ENCODE peak calls at places on chromosomes 2 and 18, in five cellular contexts. One of them, this sample, is unnamed.

GRCh38 chr2:73359915-73360697 is 25.5 kb upstream of the ALMS1 start:
- DNase-seq in neural progenitor cell: peak; percentile 11
- DNase-seq in IMR-90: no peak
- DNase-seq in heart right ventricle: no peak
- DNase-seq in K562: peak; percentile 16
- DNase-seq in this sample: no peak

GRCh38 chr18:29309352-29309751 is 1132.4 kb upstream of the CDH2 start:
- DNase-seq in IMR-90: no peak
- DNase-seq in heart right ventricle: no peak
- DNase-seq in neural progenitor cell: no peak
- DNase-seq in K562: no peak
- DNase-seq in this sample: no peak

GRCh38 chr2:237441605-237442004 is 27.6 kb upstream of the COL6A3 start:
- DNase-seq in neural progenitor cell: no peak
- DNase-seq in K562: no peak
- DNase-seq in heart right ventricle: no peak
- DNase-seq in IMR-90: peak; percentile 89
- DNase-seq in this sample: peak; percentile 62

GRCh38 chr2:182456784-182457183 is 29.9 kb upstream of the PDE1A start:
- DNase-seq in IMR-90: peak; percentile 57
- DNase-seq in neural progenitor cell: no peak
- DNase-seq in K562: no peak
- DNase-seq in heart right ventricle: no peak
- DNase-seq in this sample: peak; percentile 5

GRCh38 chr2:9440058-9440727 is 16.7 kb downstream of the CPSF3 start:
- DNase-seq in K562: no peak
- DNase-seq in heart right ventricle: no peak
- DNase-seq in IMR-90: peak; percentile 82
- DNase-seq in neural progenitor cell: no peak
- DNase-seq in this sample: no peak

GRCh38 chr2:220226076-220226475 is 598.6 kb downstream of the SLC4A3 start:
- DNase-seq in neural progenitor cell: no peak
- DNase-seq in K562: no peak
- DNase-seq in heart right ventricle: no peak
- DNase-seq in IMR-90: no peak
- DNase-seq in this sample: no peak

GRCh38 chr2:23404426-23404825 is 19.4 kb downstream of the KLHL29 start:
- DNase-seq in heart right ventricle: no peak
- DNase-seq in neural progenitor cell: peak; percentile 31
- DNase-seq in K562: no peak
- DNase-seq in IMR-90: peak; percentile 91
- DNase-seq in this sample: peak; percentile 77

GRCh38 chr2:20525041-20526035 is 78.5 kb downstream of the RHOB start:
- DNase-seq in K562: no peak
- DNase-seq in heart right ventricle: peak; percentile 37
- DNase-seq in neural progenitor cell: no peak
- DNase-seq in IMR-90: peak; percentile 68
- DNase-seq in this sample: peak; percentile 70

GRCh38 chr18:80143876-80144275 is 34.8 kb downstream of the ADNP2 start:
- DNase-seq in IMR-90: peak; percentile 68
- DNase-seq in heart right ventricle: no peak
- DNase-seq in K562: no peak
- DNase-seq in neural progenitor cell: no peak
- DNase-seq in this sample: peak; percentile 35

DNA sequence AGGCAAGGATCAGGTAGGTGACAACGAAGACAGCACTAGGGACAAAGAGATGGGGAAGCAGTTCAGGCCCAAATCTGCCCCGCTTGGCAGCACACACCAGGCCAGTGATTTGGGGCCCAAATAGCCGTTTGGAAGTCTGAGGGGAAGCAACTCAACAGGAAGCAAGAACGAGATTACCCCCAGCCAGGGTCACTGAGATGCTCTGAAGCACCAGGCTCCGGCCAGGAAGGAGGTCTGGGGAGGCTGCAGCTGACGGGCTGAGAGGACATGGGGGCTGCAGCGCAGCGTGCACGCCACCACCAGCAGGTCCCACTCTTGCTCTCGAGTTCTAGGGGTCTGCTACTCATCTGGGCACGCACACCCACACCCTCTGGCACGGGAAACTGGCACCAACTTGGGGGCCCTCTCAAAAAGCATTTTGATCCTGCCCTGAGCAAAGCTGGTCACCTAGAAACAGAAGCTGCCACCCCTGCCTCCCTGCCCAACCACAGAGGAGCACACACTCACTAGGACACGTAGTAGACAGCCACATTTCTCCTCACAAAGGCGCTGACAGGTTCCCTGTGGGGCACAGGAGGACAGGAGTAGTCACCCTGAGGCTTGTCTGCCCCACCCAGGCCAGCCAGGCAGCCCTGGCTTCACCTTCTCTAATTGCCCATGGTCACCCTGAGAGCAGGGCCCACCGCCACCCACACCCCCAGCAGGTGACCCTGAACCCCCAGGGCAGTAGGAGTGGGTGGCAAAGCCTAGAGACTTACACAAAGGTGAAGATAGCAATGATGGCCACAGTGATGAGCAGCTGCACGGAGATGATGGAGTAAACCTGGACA is 8.4 kb downstream of the PNKD start:
- DNase-seq in K562: no peak
- DNase-seq in neural progenitor cell: no peak
- DNase-seq in heart right ventricle: no peak
- DNase-seq in IMR-90: no peak
- DNase-seq in this sample: no peak
- H3K36me3 ChIP-seq in K562: peaks cover 94% of the 10 kb centered on the region
- H3K36me3 ChIP-seq in neural progenitor cell: no peaks in the 10 kb centered on the region
- H3K36me3 ChIP-seq in heart right ventricle: peaks cover 7% of the 10 kb centered on the region
- H3K36me3 ChIP-seq in IMR-90: peaks cover 71% of the 10 kb centered on the region
- H3K36me3 ChIP-seq in this sample: peaks cover 66% of the 10 kb centered on the region

GRCh38 chr2:85516649-85517389 is 22.1 kb upstream of the MAT2A start:
- DNase-seq in IMR-90: peak; percentile 65
- DNase-seq in K562: no peak
- DNase-seq in heart right ventricle: no peak
- DNase-seq in neural progenitor cell: no peak
- DNase-seq in this sample: no peak
- TF ChIP-seq CTCF in IMR-90: no peak
- TF ChIP-seq CTCF in K562: no peak
- TF ChIP-seq CTCF in heart right ventricle: no peak
- TF ChIP-seq CTCF in neural progenitor cell: no peak
- TF ChIP-seq CTCF in this sample: no peak

GRCh38 chr2:3387011-3387410 is 7.5 kb downstream of the TRAPPC12 start:
- DNase-seq in neural progenitor cell: no peak
- DNase-seq in heart right ventricle: no peak
- DNase-seq in K562: no peak
- DNase-seq in IMR-90: peak; percentile 43
- DNase-seq in this sample: peak; percentile 5

GRCh38 chr2:3387644-3388411 is 8.3 kb downstream of the TRAPPC12 start:
- DNase-seq in K562: no peak
- DNase-seq in neural progenitor cell: no peak
- DNase-seq in heart right ventricle: no peak
- DNase-seq in IMR-90: no peak
- DNase-seq in this sample: no peak

GRCh38 chr2:3389193-3389592 is 9.7 kb downstream of the TRAPPC12 start:
- DNase-seq in neural progenitor cell: no peak
- DNase-seq in IMR-90: no peak
- DNase-seq in K562: no peak
- DNase-seq in heart right ventricle: no peak
- DNase-seq in this sample: no peak

GRCh38 chr2:3386448-3386958 is 7.0 kb downstream of the TRAPPC12 start:
- DNase-seq in heart right ventricle: no peak
- DNase-seq in neural progenitor cell: no peak
- DNase-seq in K562: no peak
- DNase-seq in IMR-90: peak; percentile 59
- DNase-seq in this sample: peak; percentile 40

DNA sequence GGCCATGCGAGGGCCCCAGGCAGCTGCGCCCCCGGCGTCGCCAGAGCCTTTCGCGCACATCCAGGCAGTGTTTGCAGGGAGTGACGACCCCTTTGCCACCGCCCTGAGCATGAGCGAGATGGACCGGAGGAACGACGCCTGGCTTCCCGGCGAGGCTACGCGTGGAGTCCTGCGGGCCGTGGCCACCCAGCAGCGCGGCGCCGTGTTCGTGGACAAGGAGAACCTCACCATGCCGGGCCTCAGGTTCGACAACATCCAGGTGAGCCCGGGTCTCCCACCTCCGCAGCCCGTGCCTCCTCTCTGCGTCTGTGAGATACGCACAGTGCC is 8.9 kb downstream of the TRAPPC12 start:
- DNase-seq in K562: no peak
- DNase-seq in IMR-90: no peak
- DNase-seq in neural progenitor cell: no peak
- DNase-seq in heart right ventricle: no peak
- DNase-seq in this sample: no peak
- H3K36me3 ChIP-seq in K562: peaks cover 77% of the 10 kb centered on the region
- H3K36me3 ChIP-seq in IMR-90: peaks cover 36% of the 10 kb centered on the region
- H3K36me3 ChIP-seq in neural progenitor cell: no peaks in the 10 kb centered on the region
- H3K36me3 ChIP-seq in heart right ventricle: peaks cover 13% of the 10 kb centered on the region
- H3K36me3 ChIP-seq in this sample: peaks cover 37% of the 10 kb centered on the region

DNA sequence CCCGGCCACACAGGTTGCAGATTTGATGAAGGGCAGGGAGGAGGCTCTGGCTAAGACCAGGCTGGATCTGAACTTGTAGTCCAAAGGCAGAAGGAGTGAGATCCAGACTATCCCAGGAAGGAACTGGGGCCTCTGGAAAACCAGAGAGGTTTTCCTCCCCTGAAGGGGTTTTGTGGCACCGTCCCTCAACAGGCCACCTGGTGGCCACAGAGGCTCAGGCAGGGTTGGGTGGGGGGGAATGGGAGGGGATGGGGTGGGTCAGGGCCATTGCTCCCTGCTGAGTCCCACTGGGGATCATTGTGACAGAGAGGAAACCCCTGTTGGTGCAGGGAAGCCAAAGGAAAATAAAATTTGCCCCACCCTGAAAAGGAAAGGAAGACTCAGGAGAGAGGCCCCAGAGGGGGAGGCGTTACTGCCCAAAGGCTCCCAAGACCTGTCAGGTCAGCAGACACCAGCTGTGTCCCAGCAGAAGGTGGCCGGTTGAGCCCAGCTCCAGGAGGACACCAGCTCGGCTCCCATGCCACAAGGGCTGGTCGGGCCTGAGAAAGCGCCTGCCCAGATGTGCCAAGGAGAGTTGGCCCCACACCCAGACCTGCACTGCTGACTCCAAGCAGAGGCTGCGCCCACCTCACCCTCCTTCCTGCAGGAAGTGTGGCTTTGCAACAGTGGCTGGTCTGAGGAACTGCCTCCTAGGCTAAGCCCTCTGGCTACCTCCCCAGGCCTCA is 37.3 kb upstream of the PTMA start:
- DNase-seq in heart right ventricle: peak; percentile 25
- DNase-seq in K562: peak; percentile 21
- DNase-seq in IMR-90: no peak
- DNase-seq in neural progenitor cell: peak; percentile 65
- DNase-seq in this sample: no peak
- TF ChIP-seq CTCF in heart right ventricle: peak; percentile 35
- TF ChIP-seq CTCF in K562: peak; percentile 49
- TF ChIP-seq CTCF in IMR-90: peak; percentile 29
- TF ChIP-seq CTCF in neural progenitor cell: peak; percentile 57
- TF ChIP-seq CTCF in this sample: peak; percentile 46

GRCh38 chr2:170436077-170436943 is 258.4 kb downstream of the MYO3B start:
- DNase-seq in IMR-90: no peak
- DNase-seq in heart right ventricle: no peak
- DNase-seq in K562: no peak
- DNase-seq in neural progenitor cell: peak; percentile 16
- DNase-seq in this sample: no peak

GRCh38 chr2:170432823-170433222 is 254.9 kb downstream of the MYO3B start:
- DNase-seq in K562: no peak
- DNase-seq in heart right ventricle: no peak
- DNase-seq in neural progenitor cell: no peak
- DNase-seq in IMR-90: no peak
- DNase-seq in this sample: no peak

DNA sequence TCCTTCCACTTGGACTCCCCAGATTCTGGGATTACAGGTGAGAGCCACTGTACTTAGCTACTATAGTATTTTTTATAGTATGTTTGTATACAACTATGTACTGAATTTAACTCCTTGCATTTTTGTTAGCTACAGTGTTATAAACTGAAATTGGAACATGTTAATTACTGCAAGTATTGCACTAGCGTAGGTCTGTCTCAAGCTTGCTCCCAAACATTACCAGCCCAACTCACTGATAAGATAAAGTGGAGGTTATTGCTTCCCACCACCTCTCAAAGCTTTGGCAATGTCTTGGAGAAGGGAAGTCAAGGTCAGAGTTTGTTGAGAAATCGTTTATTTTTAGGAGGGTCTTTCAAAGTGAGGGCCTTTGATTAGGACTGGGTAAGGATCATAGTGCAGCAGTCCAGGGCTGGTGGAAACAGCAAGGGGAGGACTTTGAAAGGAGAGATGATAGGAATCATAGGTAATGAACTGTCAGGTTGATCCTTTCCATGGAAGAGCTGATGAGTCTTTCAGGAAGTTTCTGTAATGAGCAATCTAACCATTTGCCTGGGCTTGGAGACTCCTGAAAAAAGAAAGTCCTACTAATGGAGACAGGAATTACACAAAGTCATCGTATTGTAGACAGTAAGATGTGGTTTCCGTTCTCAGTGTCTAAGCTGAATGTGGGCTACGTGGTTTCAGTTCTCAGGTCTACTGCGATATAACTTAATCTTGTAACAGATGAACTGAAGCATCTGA is 257.1 kb downstream of the MYO3B start:
- DNase-seq in heart right ventricle: no peak
- DNase-seq in IMR-90: no peak
- DNase-seq in neural progenitor cell: no peak
- DNase-seq in K562: no peak
- DNase-seq in this sample: no peak
- H3K36me3 ChIP-seq in heart right ventricle: no peaks in the 10 kb centered on the region
- H3K36me3 ChIP-seq in IMR-90: no peaks in the 10 kb centered on the region
- H3K36me3 ChIP-seq in neural progenitor cell: no peaks in the 10 kb centered on the region
- H3K36me3 ChIP-seq in K562: no peaks in the 10 kb centered on the region
- H3K36me3 ChIP-seq in this sample: no peaks in the 10 kb centered on the region

GRCh38 chr2:43152186-43152585 is 74.2 kb downstream of the ZFP36L2 start:
- DNase-seq in IMR-90: no peak
- DNase-seq in K562: no peak
- DNase-seq in neural progenitor cell: no peak
- DNase-seq in heart right ventricle: no peak
- DNase-seq in this sample: no peak
- TF ChIP-seq CTCF in IMR-90: no peak
- TF ChIP-seq CTCF in K562: no peak
- TF ChIP-seq CTCF in neural progenitor cell: no peak
- TF ChIP-seq CTCF in heart right ventricle: no peak
- TF ChIP-seq CTCF in this sample: no peak

This sample was measured in brain microvascular endothelial cell.